ENCODE peak calls at places on chromosomes 3 and 15, in ten cellular contexts. A is GDM1; W is A172; Y is breast epithelium; S is HT-29; P is AG20443; Z is pons; B is CD4-positive, alpha-beta memory T cell; C is activated gamma-delta T cell treated with Interleukin-2 at 50 U/mL for 16 hours; N is aorta. I is an unnamed sample.

GRCh38 chr15:65420975-65421359 is 1.8 kb downstream of the IGDCC4 start:
- DNase-seq in A (no peak), W (no peak), Y (no peak), S (no peak), P (no peak), Z (no peak), B (no peak), C (no peak), N (peak; percentile 55), I (no peak)

GRCh38 chr15:34802371-34802770 is 7.0 kb upstream of the ACTC1 start:
- DNase-seq in A (no peak), W (no peak), Y (no peak), S (no peak), P (no peak), Z (no peak), B (no peak), C (no peak), N (no peak), I (no peak)

GRCh38 chr3:144055604-144056003 is 84.0 kb downstream of the DIPK2A start:
- DNase-seq in A (no peak), W (peak; percentile 76), Y (no peak), S (no peak), P (no peak), Z (no peak), B (no peak), C (no peak), N (no peak), I (peak; percentile 69)

GRCh38 chr15:80804970-80805495 is 25.9 kb downstream of the CEMIP start:
- DNase-seq in A (no peak), W (no peak), Y (no peak), S (peak; percentile 60), P (no peak), Z (no peak), B (no peak), C (no peak), N (no peak), I (no peak)

GRCh38 chr3:56864090-56864489 is 62.3 kb upstream of the ARHGEF3 start:
- DNase-seq in A (no peak), W (no peak), Y (no peak), S (no peak), P (no peak), Z (no peak), B (no peak), C (no peak), N (no peak), I (no peak)

GRCh38 chr3:196179380-196180308 is 31.6 kb downstream of the ZDHHC19 start:
- DNase-seq in A (peak; percentile 54), W (peak; percentile 69), Y (no peak), S (no peak), P (peak; percentile 66), Z (peak; percentile 94), B (peak; percentile 84), C (peak; percentile 82), N (no peak), I (peak; percentile 84)

GRCh38 chr3:76307556-76307955 is 522.2 kb upstream of the ZNF717 start:
- DNase-seq in A (no peak), W (no peak), Y (no peak), S (no peak), P (no peak), Z (no peak), B (no peak), C (no peak), N (no peak), I (no peak)

GRCh38 chr3:172213765-172214358 is 174.5 kb downstream of the FNDC3B start:
- DNase-seq in A (no peak), W (no peak), Y (no peak), S (no peak), P (no peak), Z (no peak), B (no peak), C (no peak), N (no peak), I (no peak)

GRCh38 chr15:67116742-67117141 is 51.3 kb downstream of the SMAD3 start:
- DNase-seq in A (no peak), W (peak; percentile 67), Y (no peak), S (peak; percentile 67), P (no peak), Z (no peak), B (no peak), C (no peak), N (peak; percentile 36), I (no peak)

GRCh38 chr3:34037263-34037662 is 238.8 kb downstream of the PDCD6IP start:
- DNase-seq in A (no peak), W (no peak), Y (no peak), S (no peak), P (no peak), Z (no peak), B (no peak), C (no peak), N (no peak), I (no peak)

GRCh38 chr3:26498192-26498591 is 124.4 kb upstream of the LRRC3B start:
- DNase-seq in A (no peak), W (no peak), Y (no peak), S (no peak), P (no peak), Z (no peak), B (no peak), C (no peak), N (no peak), I (no peak)

GRCh38 chr3:25527796-25528195 is 99.7 kb downstream of the RARB start:
- DNase-seq in A (no peak), W (no peak), Y (peak; percentile 28), S (no peak), P (peak; percentile 46), Z (peak; percentile 10), B (no peak), C (no peak), N (no peak), I (no peak)

I was measured in HT1080.